ENCODE peak calls at places on chromosomes 11 and 22, in nine cellular contexts. K, M, P, Z, X, V, F, A and H are unnamed samples.
A peak's percentile ranks its signal among the peaks of the same experiment; 100 is the strongest.

GRCh38 chr11:92941676-92942571 is 27.5 kb upstream of the MTNR1B start:
- DNase-seq in X (peak; percentile 64), P (peak; percentile 11), Z (peak; percentile 23), A (peak; percentile 10), F (peak; percentile 65), M (peak; percentile 18), K (no peak), V (no peak), H (peak; percentile 63)

GRCh38 chr11:68461284-68461861 is 821 bp downstream of the PPP6R3 start:
- DNase-seq in P (no peak), V (no peak), A (peak; percentile 34), X (no peak), K (no peak), Z (peak; percentile 19), F (peak; percentile 47), M (no peak), H (peak; percentile 49)

GRCh38 chr22:41512421-41513194 is 31.7 kb downstream of the POLR3H start:
- DNase-seq in M (no peak), Z (no peak), P (peak; percentile 63), X (peak; percentile 28), V (no peak), A (peak; percentile 57), K (no peak), F (peak; percentile 76), H (no peak)

GRCh38 chr11:19561011-19561410 is 151.6 kb upstream of the NAV2 start:
- DNase-seq in P (peak; percentile 51), Z (no peak), M (no peak), V (no peak), A (peak; percentile 22), K (no peak), F (peak; percentile 24), X (no peak), H (no peak)

GRCh38 chr11:110199184-110199981 is 97.0 kb downstream of the RDX start:
- DNase-seq in X (no peak), Z (no peak), V (no peak), F (peak; percentile 74), P (no peak), K (no peak), M (no peak), A (no peak), H (no peak)

GRCh38 chr22:46956498-46957215 is 194.2 kb downstream of the TBC1D22A start:
- DNase-seq in F (no peak), X (no peak), Z (no peak), M (no peak), K (no peak), P (no peak), A (no peak), V (no peak), H (no peak)

GRCh38 chr11:67486481-67487195 is 3.8 kb downstream of the AIP start:
- DNase-seq in K (no peak), M (no peak), P (no peak), X (peak; percentile 85), A (no peak), Z (peak; percentile 80), F (no peak), V (no peak), H (peak; percentile 86)

GRCh38 chr11:120352405-120352804 is 16.2 kb downstream of the ARHGEF12 start:
- DNase-seq in X (no peak), V (no peak), P (no peak), Z (no peak), M (no peak), F (no peak), K (no peak), A (no peak), H (no peak)

GRCh38 chr11:82536706-82537105 is 197.0 kb downstream of the FAM181B start:
- DNase-seq in F (no peak), Z (no peak), K (no peak), A (no peak), X (no peak), M (no peak), P (no peak), V (no peak), H (no peak)

GRCh38 chr11:82539669-82540068 is 194.0 kb downstream of the FAM181B start:
- DNase-seq in P (no peak), V (no peak), A (no peak), F (no peak), M (no peak), Z (no peak), X (no peak), K (no peak), H (no peak)

GRCh38 chr11:82533628-82534353 is 199.9 kb downstream of the FAM181B start:
- DNase-seq in A (no peak), Z (no peak), F (no peak), X (no peak), P (no peak), M (no peak), V (no peak), K (no peak), H (no peak)
- TF ChIP-seq CTCF in A (no peak), Z (no peak), F (no peak), X (no peak), P (no peak), M (no peak), V (no peak), K (no peak), H (no peak)

GRCh38 chr11:924406-925157 is 1.1 kb upstream of the AP2A2 start:
- DNase-seq in A (no peak), P (no peak), M (no peak), K (no peak), F (no peak), X (no peak), Z (no peak), V (no peak), H (no peak)

GRCh38 chr11:925158-925495 is 543 bp upstream of the AP2A2 start:
- DNase-seq in M (peak; percentile 35), K (no peak), V (no peak), A (no peak), X (no peak), Z (no peak), F (no peak), P (no peak), H (no peak)

GRCh38 chr11:925496-926301 is at the start of gene AP2A2:
- DNase-seq in Z (peak; percentile 90), V (peak; percentile 81), M (peak; percentile 91), P (peak; percentile 64), A (peak; percentile 76), F (peak; percentile 88), X (peak; percentile 98), K (peak; percentile 84), H (peak; percentile 99)

GRCh38 chr11:923691-924405 is 1.8 kb upstream of the AP2A2 start:
- DNase-seq in P (no peak), A (no peak), V (no peak), K (no peak), X (no peak), Z (no peak), M (no peak), F (no peak), H (no peak)

DNA sequence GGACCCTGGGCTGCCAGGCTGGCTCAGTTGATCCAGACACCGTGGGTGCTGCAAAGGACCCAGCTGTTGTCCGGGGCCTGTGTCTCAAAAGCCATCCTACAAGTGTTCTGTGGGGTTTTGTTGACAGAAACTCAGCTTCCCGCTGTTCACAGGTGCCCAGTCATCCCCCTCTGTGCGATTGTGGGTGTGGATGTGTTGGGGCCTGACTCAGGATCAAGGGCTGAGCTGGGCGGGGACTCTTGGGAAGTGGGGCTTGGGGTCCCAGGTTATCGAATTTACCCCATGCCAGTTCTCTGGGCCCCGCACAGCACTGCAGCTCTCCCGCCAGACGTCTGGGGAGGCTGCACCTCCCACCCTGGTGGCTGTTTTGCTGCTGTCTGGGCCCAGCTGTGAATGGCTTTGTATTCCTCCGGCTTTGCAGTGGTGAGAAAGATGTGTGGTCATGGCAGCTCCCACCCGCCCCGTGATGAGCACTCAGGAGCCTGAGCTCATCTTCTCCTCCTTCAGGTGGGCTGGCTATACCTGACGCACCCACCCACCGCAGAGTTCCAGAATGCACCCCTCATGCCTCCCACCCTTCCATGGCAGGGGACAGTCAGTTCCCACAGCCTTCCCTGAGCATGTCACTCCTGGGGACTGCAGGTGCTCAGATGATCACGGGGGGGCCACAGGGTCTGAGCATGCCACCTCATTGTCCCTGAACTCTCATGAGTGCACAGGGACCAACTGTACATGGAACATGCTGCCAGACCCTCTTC is 3.6 kb upstream of the AP2A2 start:
- DNase-seq in M (no peak), Z (no peak), F (no peak), K (no peak), P (no peak), A (no peak), V (no peak), X (no peak), H (no peak)
- TF ChIP-seq CTCF in M (no peak), Z (no peak), F (no peak), K (no peak), P (no peak), A (no peak), V (no peak), X (no peak), H (no peak)

DNA sequence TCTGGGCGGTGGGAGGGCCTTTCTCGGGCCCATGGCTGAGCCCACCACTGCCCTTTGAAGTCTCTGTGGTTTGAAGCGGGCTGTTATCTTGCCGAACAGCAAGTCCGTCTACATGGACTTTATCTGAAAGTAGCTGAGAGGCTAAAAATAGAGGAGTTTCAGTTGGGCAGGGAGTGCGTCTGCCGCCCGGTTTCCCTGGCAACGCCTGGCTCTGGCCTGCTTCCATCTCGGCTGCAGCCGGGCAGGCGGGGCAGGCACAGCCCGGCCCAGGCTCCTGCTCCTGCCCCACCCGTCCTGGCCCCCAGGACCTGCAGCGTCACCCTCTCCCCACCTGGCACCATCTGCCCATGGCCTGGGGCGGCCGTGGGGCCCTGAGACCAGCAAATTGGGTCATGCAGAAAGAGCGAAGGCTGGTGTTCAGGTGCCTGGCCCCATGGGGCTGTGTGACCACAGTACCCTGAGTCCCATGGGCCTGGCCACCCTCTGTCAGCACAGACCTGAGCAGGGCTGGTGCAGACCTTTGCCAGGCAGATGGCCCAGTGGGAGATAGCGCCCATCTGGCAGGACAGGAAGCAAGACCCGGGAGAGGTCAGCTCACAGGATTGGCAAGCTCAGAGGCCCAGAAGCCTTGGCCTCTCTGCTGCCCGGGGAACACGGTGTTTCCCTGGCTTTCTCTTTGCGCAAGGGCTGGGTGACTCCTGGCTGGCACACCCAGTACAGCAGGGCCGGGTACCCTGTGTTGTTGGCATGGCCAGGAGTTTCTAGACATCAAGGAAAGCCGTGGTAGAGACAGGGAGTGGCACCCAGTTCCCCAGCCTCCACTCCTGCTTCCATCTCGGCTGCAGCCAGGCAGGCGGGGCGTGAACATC is 79.1 kb upstream of the KCNQ1OT1 start:
- DNase-seq in X (no peak), M (peak; percentile 97), F (peak; percentile 81), K (peak; percentile 9), P (peak; percentile 27), A (peak; percentile 65), V (peak; percentile 45), Z (no peak), H (peak; percentile 58)
- TF ChIP-seq CTCF in X (no peak), M (peak; percentile 80), F (no peak), K (no peak), P (no peak), A (no peak), V (peak; percentile 55), Z (no peak), H (no peak)

GRCh38 chr11:82829101-82829500 is 71.1 kb downstream of the PRCP start:
- DNase-seq in F (no peak), A (no peak), K (no peak), Z (no peak), X (no peak), V (no peak), P (no peak), M (no peak), H (no peak)

GRCh38 chr11:82831364-82831763 is 68.9 kb downstream of the PRCP start:
- DNase-seq in K (no peak), A (no peak), X (no peak), F (no peak), P (no peak), M (no peak), Z (no peak), V (no peak), H (no peak)

GRCh38 chr11:82828472-82828871 is 71.8 kb downstream of the PRCP start:
- DNase-seq in A (no peak), X (no peak), K (no peak), F (no peak), V (no peak), M (no peak), Z (no peak), P (no peak), H (no peak)

GRCh38 chr11:82832983-82833382 is 67.2 kb downstream of the PRCP start:
- DNase-seq in V (no peak), X (no peak), M (no peak), K (no peak), F (no peak), P (no peak), A (no peak), Z (no peak), H (no peak)
- TF ChIP-seq CTCF in V (no peak), X (no peak), M (no peak), K (no peak), F (no peak), P (no peak), A (no peak), Z (no peak), H (no peak)